ENCODE peak calls at places on chromosomes 16 and 17, in seven cellular contexts. One of them, this sample, is unnamed.
A peak's percentile ranks its signal among the peaks of the same experiment; 100 is the strongest.

GRCh38 chr16:71537643-71538042 is 11.4 kb downstream of the CHST4 start:
- DNase-seq in H9: peak; percentile 62
- DNase-seq in GM23248: peak; percentile 65
- DNase-seq in neuronal stem cell: no peak
- DNase-seq in IMR-90: peak; percentile 41
- DNase-seq in fibroblast of lung: peak; percentile 25
- DNase-seq in PC-3: peak; percentile 63
- DNase-seq in this sample: peak; percentile 61

GRCh38 chr17:17561408-17562144 is 29.9 kb downstream of the PEMT start:
- DNase-seq in H9: no peak
- DNase-seq in GM23248: no peak
- DNase-seq in neuronal stem cell: no peak
- DNase-seq in IMR-90: no peak
- DNase-seq in fibroblast of lung: no peak
- DNase-seq in PC-3: peak; percentile 52
- DNase-seq in this sample: no peak

GRCh38 chr16:84730406-84731106 is 30.8 kb downstream of the USP10 start:
- DNase-seq in H9: no peak
- DNase-seq in GM23248: peak; percentile 98
- DNase-seq in neuronal stem cell: no peak
- DNase-seq in IMR-90: peak; percentile 97
- DNase-seq in fibroblast of lung: peak; percentile 96
- DNase-seq in PC-3: peak; percentile 87
- DNase-seq in this sample: no peak

GRCh38 chr16:15521758-15522509 is 87.5 kb downstream of the BMERB1 start:
- DNase-seq in H9: no peak
- DNase-seq in GM23248: no peak
- DNase-seq in neuronal stem cell: no peak
- DNase-seq in IMR-90: no peak
- DNase-seq in fibroblast of lung: no peak
- DNase-seq in PC-3: no peak
- DNase-seq in this sample: no peak

GRCh38 chr17:35001549-35001948 is 21.2 kb downstream of the LIG3 start:
- DNase-seq in H9: no peak
- DNase-seq in GM23248: peak; percentile 22
- DNase-seq in neuronal stem cell: no peak
- DNase-seq in IMR-90: peak; percentile 6
- DNase-seq in fibroblast of lung: no peak
- DNase-seq in PC-3: peak; percentile 25
- DNase-seq in this sample: no peak

GRCh38 chr17:80034977-80035686 is 540 bp downstream of the TBC1D16 start:
- DNase-seq in H9: peak; percentile 25
- DNase-seq in GM23248: peak; percentile 74
- DNase-seq in neuronal stem cell: peak; percentile 27
- DNase-seq in IMR-90: peak; percentile 43
- DNase-seq in fibroblast of lung: peak; percentile 43
- DNase-seq in PC-3: peak; percentile 31
- DNase-seq in this sample: no peak

GRCh38 chr16:4682084-4682581 is 11.2 kb upstream of the NUDT16L1 start:
- DNase-seq in H9: no peak
- DNase-seq in GM23248: no peak
- DNase-seq in neuronal stem cell: no peak
- DNase-seq in IMR-90: no peak
- DNase-seq in fibroblast of lung: no peak
- DNase-seq in PC-3: no peak
- DNase-seq in this sample: no peak

GRCh38 chr17:75340636-75341035 is 51.4 kb upstream of the SLC25A19 start:
- DNase-seq in H9: no peak
- DNase-seq in GM23248: peak; percentile 60
- DNase-seq in neuronal stem cell: no peak
- DNase-seq in IMR-90: no peak
- DNase-seq in fibroblast of lung: peak; percentile 62
- DNase-seq in PC-3: no peak
- DNase-seq in this sample: no peak

GRCh38 chr17:39098474-39099090 is 52.9 kb downstream of the PLXDC1 start:
- DNase-seq in H9: no peak
- DNase-seq in GM23248: no peak
- DNase-seq in neuronal stem cell: no peak
- DNase-seq in IMR-90: no peak
- DNase-seq in fibroblast of lung: no peak
- DNase-seq in PC-3: no peak
- DNase-seq in this sample: no peak

GRCh38 chr16:53960954-53961616 is 257.1 kb downstream of the FTO start:
- DNase-seq in H9: no peak
- DNase-seq in GM23248: no peak
- DNase-seq in neuronal stem cell: no peak
- DNase-seq in IMR-90: no peak
- DNase-seq in fibroblast of lung: no peak
- DNase-seq in PC-3: no peak
- DNase-seq in this sample: no peak

GRCh38 chr17:81513669-81514484 is 1.3 kb upstream of the ACTG1 start:
- DNase-seq in H9: peak; percentile 83
- DNase-seq in GM23248: peak; percentile 94
- DNase-seq in neuronal stem cell: peak; percentile 68
- DNase-seq in IMR-90: peak; percentile 68
- DNase-seq in fibroblast of lung: peak; percentile 77
- DNase-seq in PC-3: peak; percentile 67
- DNase-seq in this sample: peak; percentile 45

GRCh38 chr17:40327735-40328385 is 18.9 kb downstream of the RARA start:
- DNase-seq in H9: no peak
- DNase-seq in GM23248: peak; percentile 66
- DNase-seq in neuronal stem cell: no peak
- DNase-seq in IMR-90: no peak
- DNase-seq in fibroblast of lung: no peak
- DNase-seq in PC-3: no peak
- DNase-seq in this sample: no peak

GRCh38 chr16:85903576-85903975 is 4.6 kb downstream of the IRF8 start:
- DNase-seq in H9: no peak
- DNase-seq in GM23248: no peak
- DNase-seq in neuronal stem cell: no peak
- DNase-seq in IMR-90: no peak
- DNase-seq in fibroblast of lung: no peak
- DNase-seq in PC-3: no peak
- DNase-seq in this sample: peak; percentile 33
- H3K9ac ChIP-seq in H9: no peak overlapping the region
- H3K9ac ChIP-seq in GM23248: no peak overlapping the region
- H3K9ac ChIP-seq in neuronal stem cell: no peak overlapping the region
- H3K9ac ChIP-seq in IMR-90: no peak overlapping the region
- H3K9ac ChIP-seq in fibroblast of lung: no peak overlapping the region
- H3K9ac ChIP-seq in PC-3: no peak overlapping the region
- H3K9ac ChIP-seq in this sample: peak overlapping the region; percentile 49

GRCh38 chr17:56173958-56174357 is 20.7 kb downstream of the ANKFN1 start:
- DNase-seq in H9: no peak
- DNase-seq in GM23248: peak; percentile 52
- DNase-seq in neuronal stem cell: no peak
- DNase-seq in IMR-90: no peak
- DNase-seq in fibroblast of lung: peak; percentile 36
- DNase-seq in PC-3: no peak
- DNase-seq in this sample: no peak

GRCh38 chr17:56176101-56176500 is 22.8 kb downstream of the ANKFN1 start:
- DNase-seq in H9: no peak
- DNase-seq in GM23248: peak; percentile 33
- DNase-seq in neuronal stem cell: no peak
- DNase-seq in IMR-90: peak; percentile 36
- DNase-seq in fibroblast of lung: peak; percentile 73
- DNase-seq in PC-3: no peak
- DNase-seq in this sample: no peak

GRCh38 chr17:56174421-56174820 is 21.1 kb downstream of the ANKFN1 start:
- DNase-seq in H9: no peak
- DNase-seq in GM23248: peak; percentile 36
- DNase-seq in neuronal stem cell: no peak
- DNase-seq in IMR-90: no peak
- DNase-seq in fibroblast of lung: no peak
- DNase-seq in PC-3: no peak
- DNase-seq in this sample: no peak

GRCh38 chr17:56173026-56173425 is 19.8 kb downstream of the ANKFN1 start:
- DNase-seq in H9: no peak
- DNase-seq in GM23248: no peak
- DNase-seq in neuronal stem cell: no peak
- DNase-seq in IMR-90: no peak
- DNase-seq in fibroblast of lung: no peak
- DNase-seq in PC-3: no peak
- DNase-seq in this sample: no peak

DNA sequence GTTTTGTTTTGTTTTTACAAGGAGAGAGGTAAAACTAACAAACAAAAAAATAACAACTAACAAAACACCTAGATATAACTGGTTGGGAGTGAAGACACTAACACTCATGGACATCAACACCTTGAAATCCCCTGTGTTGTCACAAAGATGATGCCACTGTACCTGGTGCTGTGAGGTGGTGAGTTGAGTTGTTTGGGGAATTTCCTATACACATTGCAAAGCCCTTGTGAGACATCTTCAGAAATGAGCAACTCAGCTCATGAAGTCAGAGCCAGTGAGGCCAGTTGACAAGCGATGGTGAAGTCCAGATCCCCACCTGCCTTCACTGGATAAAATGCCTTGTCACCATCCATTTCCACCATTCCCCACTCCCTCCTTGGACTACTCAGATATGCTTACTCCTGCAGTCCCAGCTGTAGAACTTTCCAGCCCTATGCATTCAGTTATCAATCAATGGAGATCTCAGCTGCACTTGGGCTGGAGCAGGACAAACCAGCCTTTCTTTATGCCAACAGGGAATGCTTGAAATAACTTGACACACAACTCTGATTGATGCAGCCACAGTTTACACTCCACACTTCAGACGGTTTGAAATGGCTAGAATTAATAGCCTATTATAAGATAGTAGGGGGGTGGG is 22.1 kb downstream of the ANKFN1 start:
- DNase-seq in H9: no peak
- DNase-seq in GM23248: peak; percentile 23
- DNase-seq in neuronal stem cell: no peak
- DNase-seq in IMR-90: no peak
- DNase-seq in fibroblast of lung: peak; percentile 43
- DNase-seq in PC-3: no peak
- DNase-seq in this sample: no peak
- H3K4me1 ChIP-seq in H9: no peaks in the 10 kb centered on the region
- H3K4me1 ChIP-seq in GM23248: peaks cover 61% of the 10 kb centered on the region
- H3K4me1 ChIP-seq in neuronal stem cell: no peaks in the 10 kb centered on the region
- H3K4me1 ChIP-seq in IMR-90: peaks cover 34% of the 10 kb centered on the region
- H3K4me1 ChIP-seq in fibroblast of lung: peaks cover 4% of the 10 kb centered on the region
- H3K4me1 ChIP-seq in PC-3: no peaks in the 10 kb centered on the region
- H3K4me1 ChIP-seq in this sample: no peaks in the 10 kb centered on the region

DNA sequence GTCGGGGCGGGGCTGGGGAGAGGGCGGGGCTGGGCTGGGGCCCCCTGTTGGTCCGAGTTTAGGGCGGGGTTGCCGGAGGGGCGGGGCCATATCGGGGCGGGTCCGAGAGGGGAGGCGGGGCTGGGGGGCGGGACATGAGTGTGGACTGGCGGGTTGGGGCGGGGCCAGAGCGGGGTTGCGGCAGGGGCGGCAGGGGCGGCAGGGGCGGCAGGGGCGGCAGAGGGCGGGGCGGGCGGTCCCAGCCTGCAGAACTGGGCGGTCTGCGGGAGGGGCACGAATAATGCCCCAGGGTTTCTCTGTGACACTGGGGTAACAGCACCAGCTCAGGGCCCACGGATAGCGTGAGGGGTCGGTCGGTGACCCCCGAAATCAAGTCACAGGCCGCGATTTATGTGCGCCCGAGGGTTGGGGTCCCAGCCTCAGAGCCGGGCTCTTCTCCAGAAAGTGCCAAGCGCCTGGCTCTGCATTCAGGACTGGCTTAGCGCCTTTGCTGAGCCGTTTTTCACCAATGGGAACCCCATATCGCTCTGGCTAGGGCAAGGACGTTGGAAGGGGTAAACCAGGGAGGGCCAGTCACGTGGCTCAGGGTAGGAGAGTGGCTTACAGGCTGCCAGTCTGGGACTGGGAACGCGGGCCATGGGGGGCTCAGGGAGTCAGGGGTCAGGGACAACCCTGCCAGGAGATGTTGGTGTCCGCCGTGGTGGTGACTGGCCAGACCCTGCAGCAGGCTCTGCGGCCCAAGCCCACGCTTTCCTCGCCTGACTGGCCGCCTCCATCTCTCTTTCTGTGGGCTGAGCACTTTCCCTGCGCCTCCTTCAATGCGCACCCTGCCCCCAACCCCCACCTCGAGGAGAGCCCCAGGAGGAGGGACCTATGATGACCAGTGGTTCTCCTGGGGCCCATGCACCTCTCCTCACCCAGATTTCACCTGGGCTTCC is 1.2 kb upstream of the METTL26 start:
- DNase-seq in H9: peak; percentile 90
- DNase-seq in GM23248: peak; percentile 94
- DNase-seq in neuronal stem cell: no peak
- DNase-seq in IMR-90: peak; percentile 81
- DNase-seq in fibroblast of lung: peak; percentile 78
- DNase-seq in PC-3: peak; percentile 71
- DNase-seq in this sample: peak; percentile 86
- H3K9ac ChIP-seq in H9: no peak overlapping the region
- H3K9ac ChIP-seq in GM23248: peak overlapping the region; percentile 80
- H3K9ac ChIP-seq in neuronal stem cell: peak overlapping the region; percentile 96
- H3K9ac ChIP-seq in IMR-90: peak overlapping the region; percentile 93
- H3K9ac ChIP-seq in fibroblast of lung: peak overlapping the region; percentile 88
- H3K9ac ChIP-seq in PC-3: peak overlapping the region; percentile 83
- H3K9ac ChIP-seq in this sample: peak overlapping the region; percentile 85

GRCh38 chr16:82735176-82735575 is 108.4 kb downstream of the CDH13 start:
- DNase-seq in H9: no peak
- DNase-seq in GM23248: no peak
- DNase-seq in neuronal stem cell: no peak
- DNase-seq in IMR-90: no peak
- DNase-seq in fibroblast of lung: peak; percentile 13
- DNase-seq in PC-3: no peak
- DNase-seq in this sample: peak; percentile 43

GRCh38 chr16:82730901-82731300 is 104.1 kb downstream of the CDH13 start:
- DNase-seq in H9: no peak
- DNase-seq in GM23248: no peak
- DNase-seq in neuronal stem cell: no peak
- DNase-seq in IMR-90: no peak
- DNase-seq in fibroblast of lung: no peak
- DNase-seq in PC-3: no peak
- DNase-seq in this sample: no peak

GRCh38 chr16:82728901-82729300 is 102.1 kb downstream of the CDH13 start:
- DNase-seq in H9: no peak
- DNase-seq in GM23248: no peak
- DNase-seq in neuronal stem cell: no peak
- DNase-seq in IMR-90: no peak
- DNase-seq in fibroblast of lung: no peak
- DNase-seq in PC-3: no peak
- DNase-seq in this sample: peak; percentile 65

GRCh38 chr16:82735696-82736095 is 108.9 kb downstream of the CDH13 start:
- DNase-seq in H9: no peak
- DNase-seq in GM23248: no peak
- DNase-seq in neuronal stem cell: no peak
- DNase-seq in IMR-90: no peak
- DNase-seq in fibroblast of lung: peak; percentile 80
- DNase-seq in PC-3: no peak
- DNase-seq in this sample: peak; percentile 62

GRCh38 chr16:82732461-82732860 is 105.7 kb downstream of the CDH13 start:
- DNase-seq in H9: no peak
- DNase-seq in GM23248: no peak
- DNase-seq in neuronal stem cell: no peak
- DNase-seq in IMR-90: no peak
- DNase-seq in fibroblast of lung: peak; percentile 14
- DNase-seq in PC-3: no peak
- DNase-seq in this sample: no peak
- H3K4me1 ChIP-seq in H9: peaks cover 2% of the 10 kb centered on the region
- H3K4me1 ChIP-seq in GM23248: no peaks in the 10 kb centered on the region
- H3K4me1 ChIP-seq in neuronal stem cell: no peaks in the 10 kb centered on the region
- H3K4me1 ChIP-seq in IMR-90: no peaks in the 10 kb centered on the region
- H3K4me1 ChIP-seq in fibroblast of lung: peaks cover 2% of the 10 kb centered on the region
- H3K4me1 ChIP-seq in PC-3: no peaks in the 10 kb centered on the region
- H3K4me1 ChIP-seq in this sample: peaks cover 51% of the 10 kb centered on the region

GRCh38 chr16:35746281-35746962 is 2287.0 kb downstream of the TP53TG3F start:
- DNase-seq in H9: no peak
- DNase-seq in GM23248: no peak
- DNase-seq in neuronal stem cell: no peak
- DNase-seq in IMR-90: no peak
- DNase-seq in fibroblast of lung: no peak
- DNase-seq in PC-3: no peak
- DNase-seq in this sample: no peak
- H3K9ac ChIP-seq in H9: no peak overlapping the region
- H3K9ac ChIP-seq in GM23248: no peak overlapping the region
- H3K9ac ChIP-seq in neuronal stem cell: no peak overlapping the region
- H3K9ac ChIP-seq in IMR-90: no peak overlapping the region
- H3K9ac ChIP-seq in fibroblast of lung: no peak overlapping the region
- H3K9ac ChIP-seq in PC-3: no peak overlapping the region
- H3K9ac ChIP-seq in this sample: no peak overlapping the region